ENCODE peak calls at places on chromosomes 6 and 20, in nine cellular contexts. I, S, D, K, R, M, E, L and X are unnamed samples.
A peak's percentile ranks its signal among the peaks of the same experiment; 100 is the strongest.

GRCh38 chr6:82995066-82995465 is 70.6 kb downstream of the UBE3D start:
- DNase-seq in I (no peak), S (no peak), E (no peak), R (no peak), L (no peak), D (no peak), K (no peak), M (no peak), X (no peak)

GRCh38 chr6:142975272-142975805 is 30.4 kb upstream of the HIVEP2 start:
- DNase-seq in S (no peak), R (no peak), E (no peak), M (no peak), D (no peak), L (no peak), K (no peak), I (no peak), X (no peak)

GRCh38 chr6:149450679-149451360 is 34.0 kb downstream of the ZC3H12D start:
- DNase-seq in D (peak; percentile 28), E (no peak), M (no peak), I (no peak), K (peak; percentile 12), R (no peak), S (no peak), L (no peak), X (no peak)

GRCh38 chr6:38259736-38260135 is 380.0 kb downstream of the BTBD9 start:
- DNase-seq in L (no peak), I (no peak), S (no peak), K (no peak), E (peak; percentile 82), R (peak; percentile 68), M (peak; percentile 51), D (no peak), X (no peak)

GRCh38 chr20:39144757-39145156 is 182.6 kb downstream of the DHX35 start:
- DNase-seq in D (no peak), I (no peak), E (no peak), R (no peak), M (no peak), S (no peak), K (no peak), L (no peak), X (no peak)

GRCh38 chr6:149586149-149586548 is 20.0 kb downstream of the GINM1 start:
- DNase-seq in K (no peak), I (no peak), L (no peak), M (no peak), S (no peak), R (no peak), D (no peak), E (no peak), X (no peak)

GRCh38 chr6:27825025-27825823 is 87.0 kb downstream of the OR2B2 start:
- DNase-seq in L (no peak), D (no peak), K (no peak), I (no peak), E (peak; percentile 20), M (no peak), S (peak; percentile 72), R (no peak), X (no peak)

GRCh38 chr6:46491201-46491788 is at the start of gene RCAN2:
- DNase-seq in R (no peak), M (no peak), E (peak; percentile 43), D (peak; percentile 74), L (peak; percentile 91), S (peak; percentile 30), I (no peak), K (peak; percentile 14), X (no peak)

GRCh38 chr6:72712921-72713320 is 91.1 kb downstream of the KCNQ5 start:
- DNase-seq in R (no peak), L (no peak), D (no peak), I (no peak), S (no peak), E (peak; percentile 11), K (no peak), M (no peak), X (no peak)